ENCODE peak calls at places on chromosomes 3 and 15, in six cellular contexts. S is ovary, X is breast epithelium, H is uterus, Y is upper lobe of left lung, E is H1. V is an unnamed sample. For H3K9me3, the result is how much of the 10 kb centered on the place peaks cover.

GRCh38 chr3:162175904-162176303 is 679.3 kb downstream of the OTOL1 start:
- DNase-seq in S (no peak), X (no peak), H (no peak), Y (no peak), E (no peak), V (no peak)

GRCh38 chr15:73821181-73821580 is 52.2 kb upstream of the TBC1D21 start:
- DNase-seq in S (no peak), X (no peak), H (no peak), Y (no peak), E (no peak), V (no peak)

GRCh38 chr3:31444220-31445142 is 88.2 kb upstream of the STT3B start:
- DNase-seq in S (no peak), X (no peak), H (no peak), Y (no peak), E (no peak), V (no peak)

GRCh38 chr15:47743385-47743784 is 26.1 kb downstream of the SEMA6D start:
- DNase-seq in S (no peak), X (no peak), H (no peak), Y (no peak), E (no peak), V (no peak)

GRCh38 chr3:24454393-24454792 is 40.3 kb downstream of the THRB start:
- DNase-seq in S (no peak), X (no peak), H (no peak), Y (no peak), E (no peak), V (no peak)

GRCh38 chr3:94799420-94800060 is 736.7 kb downstream of the NSUN3 start:
- DNase-seq in S (no peak), X (no peak), H (no peak), Y (no peak), E (no peak), V (no peak)

GRCh38 chr3:160754371-160754854 is 1.6 kb upstream of the PPM1L start:
- DNase-seq in S (peak), X (no peak), H (peak), Y (peak), E (no peak), V (peak)

GRCh38 chr3:75692061-75692460 is 27.9 kb downstream of the FRG2C start:
- DNase-seq in S (no peak), X (no peak), H (no peak), Y (no peak), E (no peak), V (no peak)

GRCh38 chr15:34370129-34370528 is 3.1 kb upstream of the LPCAT4 start:
- DNase-seq in S (no peak), X (no peak), H (no peak), Y (no peak), E (no peak), V (no peak)

GRCh38 chr15:78049691-78050440 is 27.6 kb downstream of the TBC1D2B start:
- DNase-seq in S (no peak), X (no peak), H (no peak), Y (no peak), E (no peak), V (no peak)

GRCh38 chr15:49809894-49810594 is 189.2 kb downstream of the DTWD1 start:
- DNase-seq in S (no peak), X (no peak), H (no peak), Y (no peak), E (no peak), V (no peak)

GRCh38 chr15:78432664-78433063 is 5.4 kb upstream of the IREB2 start:
- DNase-seq in S (no peak), X (no peak), H (no peak), Y (no peak), E (no peak), V (no peak)

GRCh38 chr3:121988146-121988545 is 33.9 kb downstream of the ILDR1 start:
- DNase-seq in S (no peak), X (no peak), H (no peak), Y (no peak), E (no peak), V (no peak)

GRCh38 chr3:122947621-122948202 is 79.9 kb downstream of the SEMA5B start:
- DNase-seq in S (no peak), X (no peak), H (no peak), Y (no peak), E (no peak), V (no peak)

GRCh38 chr3:127212231-127212630 is 19.3 kb downstream of the PRR23E start:
- DNase-seq in S (no peak), X (no peak), H (no peak), Y (no peak), E (no peak), V (no peak)

GRCh38 chr3:15809313-15809712 is 11.5 kb upstream of the ANKRD28 start:
- DNase-seq in S (no peak), X (no peak), H (no peak), Y (no peak), E (no peak), V (no peak)

GRCh38 chr3:56971261-56971660 is 89.2 kb upstream of the SPATA12 start:
- DNase-seq in S (no peak), X (no peak), H (no peak), Y (no peak), E (no peak), V (no peak)

GRCh38 chr3:124680521-124680920 is 49.7 kb upstream of the UMPS start:
- DNase-seq in S (no peak), X (no peak), H (no peak), Y (no peak), E (no peak), V (no peak)

GRCh38 chr3:16839271-16840110 is 45.3 kb upstream of the PLCL2 start:
- DNase-seq in S (no peak), X (no peak), H (no peak), Y (no peak), E (no peak), V (no peak)

GRCh38 chr15:41865490-41866055 is 26.9 kb downstream of the PLA2G4B start:
- DNase-seq in S (no peak), X (no peak), H (no peak), Y (no peak), E (no peak), V (no peak)

GRCh38 chr15:59352189-59352588 is 20.5 kb downstream of the MYO1E start:
- DNase-seq in S (no peak), X (no peak), H (no peak), Y (no peak), E (no peak), V (no peak)

GRCh38 chr3:62708642-62709041 is 166.6 kb downstream of the CADPS start:
- DNase-seq in S (no peak), X (no peak), H (no peak), Y (no peak), E (no peak), V (no peak)

GRCh38 chr3:66403268-66403990 is 97.4 kb downstream of the LRIG1 start:
- DNase-seq in S (no peak), X (no peak), H (no peak), Y (no peak), E (no peak), V (peak)

GRCh38 chr3:192422321-192422997 is 304.9 kb downstream of the FGF12 start:
- DNase-seq in S (no peak), X (no peak), H (no peak), Y (no peak), E (no peak), V (no peak)

GRCh38 chr3:57805674-57806073 is 49.6 kb downstream of the SLMAP start:
- DNase-seq in S (no peak), X (no peak), H (no peak), Y (no peak), E (peak), V (no peak)

GRCh38 chr3:72767927-72768880 is 80.0 kb downstream of the SHQ1 start:
- DNase-seq in S (no peak), X (no peak), H (no peak), Y (no peak), E (no peak), V (no peak)

GRCh38 chr3:25306741-25307140 is 121.3 kb upstream of the RARB start:
- DNase-seq in S (no peak), X (no peak), H (no peak), Y (no peak), E (no peak), V (no peak)

GRCh38 chr3:128170866-128171516 is 17.7 kb downstream of the EEFSEC start:
- DNase-seq in S (peak), X (peak), H (peak), Y (no peak), E (no peak), V (peak)

GRCh38 chr3:15307580-15307979 is 24.8 kb downstream of the SH3BP5 start:
- DNase-seq in S (no peak), X (no peak), H (no peak), Y (peak), E (no peak), V (no peak)

GRCh38 chr3:71998995-71999673 is 214.2 kb upstream of the PROK2 start:
- DNase-seq in S (no peak), X (no peak), H (no peak), Y (no peak), E (no peak), V (no peak)

GRCh38 chr3:8794247-8794646 is 24.8 kb upstream of the OXTR start:
- DNase-seq in S (no peak), X (no peak), H (no peak), Y (no peak), E (no peak), V (no peak)

GRCh38 chr15:90471769-90472168 is 58.0 kb upstream of the CRTC3 start:
- DNase-seq in S (no peak), X (no peak), H (no peak), Y (no peak), E (no peak), V (no peak)

GRCh38 chr15:81469154-81469553 is 95.1 kb upstream of the TMC3 start:
- DNase-seq in S (no peak), X (no peak), H (no peak), Y (no peak), E (no peak), V (no peak)

DNA sequence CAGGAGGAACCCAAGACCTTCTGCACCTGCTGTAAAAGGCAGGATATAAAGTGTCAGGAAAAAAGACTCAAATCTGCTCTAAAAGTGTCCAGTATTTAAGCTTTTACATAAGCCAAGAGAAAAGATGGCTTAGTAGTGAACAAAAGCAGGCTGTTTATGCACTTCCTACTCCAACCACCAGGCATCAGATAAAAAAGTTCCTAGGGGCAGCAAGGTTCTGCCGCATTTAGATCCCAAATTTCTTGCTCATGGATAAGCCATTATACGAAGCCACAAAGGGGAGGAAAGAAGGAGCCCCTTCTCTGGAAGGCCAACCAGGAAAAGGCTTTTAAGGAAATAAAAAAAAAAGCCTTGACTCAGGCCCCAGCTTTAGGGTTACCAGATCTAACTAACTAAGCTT is 10.6 kb upstream of the SLC9C1 start:
- DNase-seq in S (no peak), X (no peak), H (no peak), Y (no peak), E (no peak), V (no peak)
- TF ChIP-seq CTCF in S (no peak), X (no peak), H (no peak), Y (no peak), E (peak), V (peak)

GRCh38 chr15:75112848-75113492 is 88.7 kb upstream of the C15orf39 start:
- DNase-seq in S (no peak), X (no peak), H (no peak), Y (no peak), E (no peak), V (no peak)

GRCh38 chr15:75114327-75114726 is 87.4 kb upstream of the C15orf39 start:
- DNase-seq in S (no peak), X (no peak), H (no peak), Y (no peak), E (no peak), V (no peak)

GRCh38 chr15:75121547-75121946 is 80.1 kb upstream of the C15orf39 start:
- DNase-seq in S (no peak), X (no peak), H (no peak), Y (no peak), E (no peak), V (no peak)

GRCh38 chr15:75114796-75115195 is 86.9 kb upstream of the C15orf39 start:
- DNase-seq in S (no peak), X (no peak), H (no peak), Y (no peak), E (no peak), V (no peak)

GRCh38 chr15:75117993-75118392 is 83.7 kb upstream of the C15orf39 start:
- DNase-seq in S (no peak), X (no peak), H (no peak), Y (no peak), E (no peak), V (no peak)
- H3K9me3 ChIP-seq in S (under half), X (under half), H (under half), Y (under half), E (under half), V (under half)

DNA sequence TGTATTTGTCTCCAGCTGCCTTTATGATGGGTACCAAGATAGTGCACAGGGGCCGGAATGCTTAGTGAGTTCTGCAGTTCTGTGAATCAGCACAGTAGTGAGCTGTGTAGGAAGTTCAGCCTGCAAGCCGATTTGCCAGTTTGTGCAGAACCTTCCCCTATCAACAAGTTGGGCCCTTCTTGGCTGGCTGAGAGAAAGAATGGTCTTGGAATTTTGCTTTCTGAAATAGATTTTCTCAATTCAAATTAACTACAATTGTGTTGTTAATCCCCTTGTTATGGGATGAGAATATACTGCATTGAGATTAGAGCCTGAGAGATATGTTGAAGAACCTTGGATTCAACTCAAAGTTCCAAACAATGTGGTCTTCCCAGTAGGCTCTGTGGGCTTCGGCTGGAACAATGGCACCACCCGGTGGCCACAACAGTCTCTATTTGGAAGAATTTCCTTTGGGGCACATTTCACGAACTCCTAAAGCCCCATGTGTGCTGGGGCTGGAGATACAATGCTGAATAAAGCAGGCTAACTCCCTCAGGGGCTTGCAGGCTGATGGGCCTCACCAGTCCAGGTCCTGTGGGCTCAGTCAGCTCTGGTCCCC is 59.1 kb downstream of the TRIM42 start:
- DNase-seq in S (peak), X (no peak), H (peak), Y (peak), E (peak), V (peak)
- TF ChIP-seq POLR2A in S (no peak), X (no peak), H (no peak), Y (no peak), E (no peak), V (no peak)

GRCh38 chr3:125683067-125683844 is 88.0 kb upstream of the OSBPL11 start:
- DNase-seq in S (no peak), X (peak), H (peak), Y (no peak), E (no peak), V (no peak)

GRCh38 chr3:125679258-125679657 is 84.0 kb upstream of the OSBPL11 start:
- DNase-seq in S (no peak), X (no peak), H (no peak), Y (no peak), E (no peak), V (no peak)

GRCh38 chr3:125681146-125681545 is 85.8 kb upstream of the OSBPL11 start:
- DNase-seq in S (no peak), X (no peak), H (no peak), Y (no peak), E (no peak), V (no peak)

GRCh38 chr3:125684199-125684598 is 88.9 kb upstream of the OSBPL11 start:
- DNase-seq in S (peak), X (no peak), H (peak), Y (no peak), E (peak), V (peak)
- TF ChIP-seq CTCF in S (no peak), X (no peak), H (no peak), Y (peak), E (peak), V (no peak)

DNA sequence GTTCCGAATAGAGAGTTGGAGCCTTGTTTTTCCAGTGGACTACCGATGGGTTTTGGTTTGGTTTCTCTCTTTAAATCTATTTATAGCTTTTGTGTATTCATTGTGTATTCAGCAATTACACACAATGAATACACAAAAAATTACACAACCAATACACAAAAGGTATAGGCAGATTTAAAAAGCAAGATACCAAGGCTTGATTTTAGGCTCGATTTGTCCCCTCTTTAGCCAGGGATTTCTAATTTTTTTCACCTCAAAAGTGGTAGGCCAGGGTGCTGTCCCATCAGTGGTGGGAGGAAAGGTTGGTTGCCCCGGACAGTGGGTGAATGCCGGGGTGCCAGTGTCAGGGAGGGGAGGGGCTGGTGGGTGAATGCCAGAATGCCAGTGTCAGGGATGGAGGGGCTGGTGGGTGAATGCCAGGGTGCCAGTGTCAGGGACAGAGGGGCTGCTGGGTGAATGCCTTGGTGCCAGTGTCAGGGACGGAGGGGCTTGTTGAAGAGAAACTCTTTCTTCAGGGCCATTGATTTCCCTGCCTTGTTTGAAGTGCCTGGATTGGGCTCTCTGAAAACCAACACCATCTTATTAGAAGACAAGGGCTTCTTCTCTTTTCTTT is 186.2 kb downstream of the GOLGA6L6 start:
- DNase-seq in S (no peak), X (no peak), H (no peak), Y (no peak), E (no peak), V (peak)
- H3K9me3 ChIP-seq in S (under half), X (under half), H (under half), Y (under half), E (half or more), V (under half)

GRCh38 chr15:96342611-96343528 is 12.4 kb downstream of the NR2F2 start:
- DNase-seq in S (peak), X (no peak), H (peak), Y (no peak), E (no peak), V (no peak)
- TF ChIP-seq POLR2A in S (peak), X (no peak), H (no peak), Y (no peak), E (no peak), V (no peak)

GRCh38 chr15:88391006-88391405 is 76.2 kb downstream of the MRPL46 start:
- DNase-seq in S (no peak), X (no peak), H (no peak), Y (no peak), E (no peak), V (no peak)
- TF ChIP-seq CTCF in S (no peak), X (no peak), H (no peak), Y (no peak), E (no peak), V (no peak)